ENCODE peak calls at places on chromosomes 3 and 15, in five cellular contexts. W is EH, D is SJSA1, O is HFFc6, L is upper lobe of right lung. R is an unnamed sample.

GRCh38 chr3:149752788-149753136 is 473 bp upstream of the COMMD2 start:
- DNase-seq in O (no peak), D (no peak), W (no peak), L (no peak), R (no peak)

GRCh38 chr15:72491768-72492167 is 17.6 kb downstream of the ARIH1 start:
- DNase-seq in W (peak; percentile 84), O (peak; percentile 81), L (no peak), D (no peak), R (no peak)

GRCh38 chr3:107985496-107985895 is 105.3 kb downstream of the CD47 start:
- DNase-seq in L (no peak), W (no peak), O (no peak), D (no peak), R (no peak)

GRCh38 chr15:85759391-85759790 is 35.3 kb downstream of the KLHL25 start:
- DNase-seq in O (no peak), W (no peak), D (peak; percentile 40), L (no peak), R (peak; percentile 74)

GRCh38 chr3:190301591-190301990 is 20.7 kb downstream of the CLDN1 start:
- DNase-seq in O (no peak), D (no peak), W (no peak), L (no peak), R (no peak)

GRCh38 chr15:100186366-100186765 is 155.4 kb downstream of the ADAMTS17 start:
- DNase-seq in L (no peak), D (no peak), W (no peak), O (no peak), R (peak; percentile 15)

GRCh38 chr3:169146112-169146665 is 517.3 kb downstream of the MECOM start:
- DNase-seq in D (peak; percentile 66), W (peak; percentile 27), O (no peak), L (peak; percentile 81), R (peak; percentile 83)

GRCh38 chr15:66785637-66786036 is 83.6 kb downstream of the SMAD6 start:
- DNase-seq in O (no peak), D (peak; percentile 96), W (peak; percentile 81), L (no peak), R (peak; percentile 16)

GRCh38 chr3:127783166-127783565 is 39.1 kb downstream of the MGLL start:
- DNase-seq in L (peak; percentile 40), W (no peak), O (no peak), D (no peak), R (no peak)

GRCh38 chr15:90200534-90201139 is 493 bp upstream of the SEMA4B start:
- DNase-seq in D (no peak), L (no peak), W (no peak), O (no peak), R (peak; percentile 77)

GRCh38 chr15:34606545-34606944 is 23.1 kb upstream of the GOLGA8B start:
- DNase-seq in D (no peak), L (no peak), W (no peak), O (no peak), R (no peak)

GRCh38 chr15:73851679-73852078 is 21.7 kb upstream of the TBC1D21 start:
- DNase-seq in W (peak; percentile 68), D (no peak), O (peak; percentile 11), L (no peak), R (no peak)

GRCh38 chr15:37981781-37982180 is 47.3 kb downstream of the TMCO5A start:
- DNase-seq in W (peak; percentile 57), D (no peak), O (peak; percentile 55), L (no peak), R (no peak)

GRCh38 chr15:72511536-72511935 is 37.4 kb downstream of the ARIH1 start:
- DNase-seq in L (no peak), O (no peak), W (peak; percentile 33), D (no peak), R (no peak)

GRCh38 chr3:39910135-39910534 is 100.7 kb downstream of the MYRIP start:
- DNase-seq in L (no peak), W (no peak), O (no peak), D (no peak), R (no peak)

GRCh38 chr3:49609815-49610214 is 55.5 kb downstream of the BSN start:
- DNase-seq in W (no peak), D (no peak), L (peak; percentile 40), O (no peak), R (no peak)

GRCh38 chr3:147661916-147662315 is 252.8 kb downstream of the ZIC1 start:
- DNase-seq in D (no peak), L (no peak), O (no peak), W (no peak), R (no peak)

GRCh38 chr3:50600841-50601591 is 10.6 kb downstream of the CISH start:
- DNase-seq in O (peak; percentile 93), D (peak; percentile 70), L (peak; percentile 97), W (peak; percentile 98), R (peak; percentile 99)

GRCh38 chr3:137687181-137687880 is 76.8 kb upstream of the SOX14 start:
- DNase-seq in L (no peak), O (no peak), D (no peak), W (no peak), R (no peak)

GRCh38 chr3:125043599-125044151 is 12.1 kb downstream of the HEG1 start:
- DNase-seq in D (no peak), L (no peak), O (no peak), W (no peak), R (peak; percentile 84)

GRCh38 chr3:149658444-149659172 is 783 bp upstream of the WWTR1 start:
- DNase-seq in O (peak; percentile 87), W (peak; percentile 90), L (peak; percentile 81), D (peak; percentile 87), R (peak; percentile 92)

GRCh38 chr15:71219646-71220045 is 104.4 kb downstream of the THSD4 start:
- DNase-seq in W (peak; percentile 79), L (no peak), O (peak; percentile 47), D (no peak), R (no peak)

GRCh38 chr15:39530446-39531342 is 50.2 kb upstream of the THBS1 start:
- DNase-seq in D (no peak), W (peak; percentile 91), L (no peak), O (peak; percentile 67), R (no peak)

R was measured in kidney.